ENCODE peak calls at places on chromosome 18, in four cellular contexts. Y is CD8-positive, alpha-beta T cell; W is endodermal cell; L is body of pancreas. K is an unnamed sample.
A peak's percentile ranks its signal among the peaks of the same experiment; 100 is the strongest.

GRCh38 chr18:6382968-6383367 is 31.7 kb downstream of the L3MBTL4 start:
- DNase-seq in Y (no peak), W (peak; percentile 71), L (no peak), K (no peak)

GRCh38 chr18:10072659-10073309 is 159.0 kb downstream of the VAPA start:
- DNase-seq in Y (no peak), W (no peak), L (peak; percentile 56), K (no peak)

GRCh38 chr18:50866765-50867164 is 12.2 kb upstream of the ME2 start:
- DNase-seq in Y (no peak), W (no peak), L (no peak), K (no peak)

GRCh38 chr18:25516747-25517498 is 165.0 kb upstream of the ZNF521 start:
- DNase-seq in Y (no peak), W (no peak), L (no peak), K (no peak)

GRCh38 chr18:63439334-63439733 is 17.1 kb upstream of the VPS4B start:
- DNase-seq in Y (peak; percentile 50), W (peak; percentile 85), L (peak; percentile 54), K (no peak)

GRCh38 chr18:51621103-51621969 is 423.9 kb upstream of the MEX3C start:
- DNase-seq in Y (no peak), W (peak; percentile 91), L (peak; percentile 63), K (no peak)

GRCh38 chr18:74539289-74539688 is 5.0 kb downstream of the CNDP1 start:
- DNase-seq in Y (no peak), W (no peak), L (no peak), K (no peak)

GRCh38 chr18:67266591-67267237 is 249.8 kb downstream of the DSEL start:
- DNase-seq in Y (no peak), W (no peak), L (no peak), K (no peak)

GRCh38 chr18:79203017-79203605 is 133.9 kb downstream of the ATP9B start:
- DNase-seq in Y (peak; percentile 12), W (no peak), L (no peak), K (no peak)

GRCh38 chr18:13256444-13257305 is 38.1 kb downstream of the LDLRAD4 start:
- DNase-seq in Y (no peak), W (peak; percentile 75), L (no peak), K (no peak)

GRCh38 chr18:6370886-6371635 is 43.6 kb downstream of the L3MBTL4 start:
- DNase-seq in Y (no peak), W (no peak), L (peak; percentile 80), K (no peak)

GRCh38 chr18:3873698-3874495 is 423.9 kb downstream of the TGIF1 start:
- DNase-seq in Y (no peak), W (no peak), L (no peak), K (no peak)

GRCh38 chr18:74139414-74139813 is 8.2 kb downstream of the FBXO15 start:
- DNase-seq in Y (no peak), W (no peak), L (no peak), K (no peak)

GRCh38 chr18:76487782-76488181 is 7.3 kb downstream of the ZNF516 start:
- DNase-seq in Y (no peak), W (peak; percentile 72), L (no peak), K (no peak)

GRCh38 chr18:70671889-70672551 is 383.2 kb downstream of the SOCS6 start:
- DNase-seq in Y (peak; percentile 43), W (no peak), L (no peak), K (no peak)

GRCh38 chr18:45085916-45086624 is 405.4 kb downstream of the SETBP1 start:
- DNase-seq in Y (no peak), W (peak; percentile 55), L (no peak), K (no peak)

GRCh38 chr18:28062446-28062845 is 114.5 kb downstream of the CDH2 start:
- DNase-seq in Y (no peak), W (no peak), L (no peak), K (no peak)

GRCh38 chr18:65352183-65352582 is 398.6 kb upstream of the CDH7 start:
- DNase-seq in Y (no peak), W (no peak), L (no peak), K (no peak)

GRCh38 chr18:48356151-48356745 is 52.9 kb downstream of the ZBTB7C start:
- DNase-seq in Y (no peak), W (peak; percentile 36), L (no peak), K (peak; percentile 64)

GRCh38 chr18:3129053-3129864 is 90.5 kb downstream of the MYOM1 start:
- DNase-seq in Y (peak; percentile 77), W (peak; percentile 94), L (peak; percentile 73), K (no peak)

GRCh38 chr18:3061581-3062416 is 48.9 kb upstream of the LPIN2 start:
- DNase-seq in Y (peak; percentile 27), W (peak; percentile 37), L (no peak), K (no peak)

GRCh38 chr18:3864669-3865298 is 414.8 kb downstream of the TGIF1 start:
- DNase-seq in Y (no peak), W (no peak), L (no peak), K (no peak)

GRCh38 chr18:7601249-7601620 is 34.1 kb downstream of the PTPRM start:
- DNase-seq in Y (no peak), W (peak; percentile 76), L (no peak), K (no peak)

DNA sequence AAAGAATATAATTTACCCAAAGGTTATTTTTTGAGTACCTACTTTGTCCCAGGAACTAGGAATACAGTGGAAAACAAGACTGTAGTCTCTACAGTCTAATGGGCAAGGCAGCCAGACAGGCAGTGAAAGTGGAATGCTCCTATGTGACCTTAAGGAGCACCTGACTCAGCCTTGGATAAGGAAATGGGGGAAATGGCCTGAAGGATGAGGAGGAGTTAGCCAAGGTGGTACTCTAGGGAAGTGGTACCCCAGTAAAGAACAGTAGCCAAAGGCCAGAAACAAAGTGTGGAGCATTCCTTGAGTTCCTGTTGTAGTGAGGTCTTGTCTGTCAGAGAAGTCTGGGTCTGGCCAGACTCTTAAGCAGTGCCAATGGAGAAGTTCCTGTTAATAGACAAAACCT is 6.0 kb downstream of the ZNF397 start:
- DNase-seq in Y (no peak), W (no peak), L (no peak), K (no peak)
- H3K9me3 ChIP-seq in Y (no peaks in the 10 kb centered on the region), W (peaks cover 90% of the 10 kb centered on the region), L (no peaks in the 10 kb centered on the region), K (no peaks in the 10 kb centered on the region)

DNA sequence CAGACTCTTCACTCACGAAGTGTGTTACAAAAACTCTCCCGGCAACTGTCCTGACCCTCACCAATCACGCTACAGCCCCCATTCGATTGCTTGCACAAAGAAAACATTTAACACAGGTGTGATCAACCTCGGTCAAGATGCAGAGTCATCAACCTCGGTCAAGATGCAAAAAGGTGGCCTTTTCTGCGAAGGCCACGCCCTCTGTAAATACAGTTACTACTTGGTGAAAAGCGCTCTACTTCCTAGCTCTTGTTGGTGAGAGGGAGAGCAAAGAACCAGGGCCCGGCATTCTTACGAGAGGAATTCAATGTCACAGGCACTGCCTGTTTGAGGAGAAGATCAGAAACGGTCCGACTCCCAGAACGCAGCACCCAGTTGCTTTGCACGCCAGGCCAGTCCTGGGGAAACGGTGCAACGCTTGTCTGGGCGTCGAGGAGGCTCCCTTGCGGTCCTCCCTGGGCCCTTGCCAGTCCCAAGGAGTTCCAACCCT is 2.0 kb downstream of the PIEZO2 start:
- DNase-seq in Y (no peak), W (peak; percentile 72), L (no peak), K (no peak)
- H3K27me3 ChIP-seq in Y (no peaks in the 10 kb centered on the region), W (peaks cover 58% of the 10 kb centered on the region), L (peaks cover 26% of the 10 kb centered on the region), K (peaks cover 9% of the 10 kb centered on the region)

GRCh38 chr18:22238681-22239080 is 69.3 kb downstream of the GATA6 start:
- DNase-seq in Y (no peak), W (no peak), L (no peak), K (no peak)

GRCh38 chr18:22241806-22242440 is 72.5 kb downstream of the GATA6 start:
- DNase-seq in Y (no peak), W (peak; percentile 73), L (peak; percentile 51), K (no peak)

GRCh38 chr18:22233271-22233670 is 63.9 kb downstream of the GATA6 start:
- DNase-seq in Y (no peak), W (no peak), L (no peak), K (no peak)

GRCh38 chr18:22243513-22243912 is 74.1 kb downstream of the GATA6 start:
- DNase-seq in Y (no peak), W (no peak), L (no peak), K (no peak)

DNA sequence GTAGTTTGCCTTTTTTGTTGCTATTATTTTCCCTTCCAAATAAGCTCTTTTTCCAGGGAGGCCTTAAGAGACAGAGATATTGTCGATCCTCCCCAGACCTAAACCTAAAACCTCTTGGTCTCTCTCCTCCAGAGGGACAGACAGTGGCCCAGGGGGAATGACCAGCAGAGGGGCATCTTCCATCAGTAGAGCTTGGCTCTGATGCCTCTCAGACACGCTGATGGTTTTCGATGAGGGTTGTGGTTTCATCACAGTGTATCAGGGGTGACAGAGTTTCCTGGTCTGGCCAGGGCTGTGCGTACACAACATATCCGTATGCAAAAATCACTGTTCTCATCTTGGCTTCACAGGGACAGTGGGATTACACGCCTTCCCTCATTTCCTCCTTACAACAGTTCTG is 68.6 kb downstream of the GATA6 start:
- DNase-seq in Y (peak; percentile 35), W (no peak), L (no peak), K (no peak)
- H3K36me3 ChIP-seq in Y (no peaks in the 10 kb centered on the region), W (no peaks in the 10 kb centered on the region), L (no peaks in the 10 kb centered on the region), K (no peaks in the 10 kb centered on the region)

GRCh38 chr18:35624140-35624539 is 42.6 kb downstream of the GALNT1 start:
- DNase-seq in Y (no peak), W (no peak), L (no peak), K (no peak)
- H3K9me3 ChIP-seq in Y (no peaks in the 10 kb centered on the region), W (peaks cover 43% of the 10 kb centered on the region), L (peaks cover 4% of the 10 kb centered on the region), K (no peaks in the 10 kb centered on the region)

K was measured in vagina.